ENCODE peak calls at places on chromosomes 16 and 17, in seven cellular contexts. L, C, N, U, Y, T and Z are unnamed samples.

GRCh38 chr16:14487579-14487978 is 142.5 kb downstream of the PARN start:
- DNase-seq in L (no peak), C (no peak), N (no peak), T (no peak), U (no peak), Y (no peak), Z (no peak)

GRCh38 chr16:88527186-88527936 is 42.8 kb upstream of the ZC3H18 start:
- DNase-seq in C (peak), L (peak), N (no peak), U (no peak), Y (peak), T (peak), Z (no peak)

GRCh38 chr17:48671697-48672171 is 45.6 kb upstream of the HOXB9 start:
- DNase-seq in Y (peak), L (peak), C (peak), T (peak), N (peak), U (peak), Z (peak)

GRCh38 chr17:78899361-78900260 is 3.4 kb downstream of the CEP295NL start:
- DNase-seq in Y (no peak), T (no peak), U (no peak), L (no peak), C (peak), N (peak), Z (no peak)

GRCh38 chr16:22423716-22424115 is 49.3 kb upstream of the CDR2 start:
- DNase-seq in C (no peak), L (no peak), N (no peak), T (no peak), Y (no peak), U (no peak), Z (no peak)

GRCh38 chr17:8210761-8211458 is 535 bp upstream of the AURKB start:
- DNase-seq in C (no peak), L (no peak), U (no peak), N (no peak), T (no peak), Y (no peak), Z (no peak)

GRCh38 chr16:83040174-83040573 is 413.4 kb downstream of the CDH13 start:
- DNase-seq in N (no peak), T (no peak), C (no peak), U (no peak), L (no peak), Y (no peak), Z (no peak)

GRCh38 chr16:86337138-86337537 is 173.2 kb upstream of the FOXF1 start:
- DNase-seq in Y (no peak), U (no peak), N (no peak), C (no peak), T (no peak), L (no peak), Z (no peak)

GRCh38 chr16:71185366-71185765 is 45.2 kb downstream of the HYDIN start:
- DNase-seq in C (no peak), T (no peak), N (no peak), L (no peak), Y (no peak), U (no peak), Z (no peak)

GRCh38 chr17:32814837-32815236 is 62.1 kb downstream of the MYO1D start:
- DNase-seq in L (no peak), T (no peak), U (no peak), C (no peak), Y (no peak), N (no peak), Z (no peak)

GRCh38 chr17:7242717-7243576 is 698 bp upstream of the GABARAP start:
- DNase-seq in N (peak), T (peak), U (peak), Y (peak), L (peak), C (peak), Z (peak)

GRCh38 chr17:31313982-31314787 is at the start of gene EVI2B:
- DNase-seq in C (no peak), U (no peak), Y (no peak), N (no peak), T (no peak), L (peak), Z (no peak)

GRCh38 chr17:19713462-19713861 is 2.9 kb downstream of the SLC47A2 start:
- DNase-seq in C (no peak), U (no peak), T (no peak), L (no peak), N (peak), Y (peak), Z (no peak)

GRCh38 chr17:77735051-77735340 is 223.5 kb upstream of the TNRC6C start:
- DNase-seq in N (peak), Y (peak), L (no peak), T (peak), U (no peak), C (no peak), Z (no peak)

GRCh38 chr17:10380631-10381408 is 8.0 kb upstream of the MYH13 start:
- DNase-seq in U (no peak), L (no peak), C (no peak), T (no peak), Y (no peak), N (no peak), Z (no peak)

GRCh38 chr16:1772362-1772907 is at the start of gene EME2:
- DNase-seq in Y (no peak), N (no peak), C (no peak), T (no peak), L (peak), U (no peak), Z (no peak)

DNA sequence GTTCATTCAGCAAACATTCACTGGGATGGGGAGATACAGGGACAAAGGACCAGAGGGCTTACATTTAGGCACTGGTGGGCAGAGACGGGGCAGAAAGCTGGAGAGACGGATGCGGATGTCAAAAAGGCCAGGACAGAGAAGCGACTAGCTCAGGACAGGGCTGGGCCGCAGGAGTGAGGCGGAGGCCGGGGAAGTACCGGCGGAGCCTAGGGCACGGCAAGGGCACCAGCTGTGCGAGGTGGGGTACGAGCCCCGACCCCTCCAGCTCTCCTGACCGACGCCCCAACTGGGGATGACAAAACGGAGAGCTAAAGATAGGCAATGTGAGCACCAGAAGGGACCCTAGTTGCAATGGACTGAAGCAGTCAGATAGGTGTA is 3.9 kb upstream of the SGCA start:
- DNase-seq in N (no peak), C (no peak), U (no peak), T (no peak), L (no peak), Y (no peak), Z (no peak)
- H3K4me3 ChIP-seq in N (no peak), C (no peak), U (peak), T (no peak), L (peak), Y (no peak), Z (peak)

GRCh38 chr17:82698065-82698973 is at the start of gene RAB40B:
- DNase-seq in T (peak), L (peak), C (peak), N (peak), U (peak), Y (peak), Z (peak)
- TF ChIP-seq POLR2A in T (peak), L (no peak), C (no peak), N (peak), U (no peak), Y (no peak), Z (peak)

GRCh38 chr17:21167303-21167702 is 40.5 kb downstream of the DHRS7B start:
- DNase-seq in N (no peak), Y (no peak), T (no peak), C (no peak), L (no peak), U (no peak), Z (peak)
- H3K4me3 ChIP-seq in N (no peak), Y (no peak), T (no peak), C (no peak), L (no peak), U (no peak), Z (peak)

DNA sequence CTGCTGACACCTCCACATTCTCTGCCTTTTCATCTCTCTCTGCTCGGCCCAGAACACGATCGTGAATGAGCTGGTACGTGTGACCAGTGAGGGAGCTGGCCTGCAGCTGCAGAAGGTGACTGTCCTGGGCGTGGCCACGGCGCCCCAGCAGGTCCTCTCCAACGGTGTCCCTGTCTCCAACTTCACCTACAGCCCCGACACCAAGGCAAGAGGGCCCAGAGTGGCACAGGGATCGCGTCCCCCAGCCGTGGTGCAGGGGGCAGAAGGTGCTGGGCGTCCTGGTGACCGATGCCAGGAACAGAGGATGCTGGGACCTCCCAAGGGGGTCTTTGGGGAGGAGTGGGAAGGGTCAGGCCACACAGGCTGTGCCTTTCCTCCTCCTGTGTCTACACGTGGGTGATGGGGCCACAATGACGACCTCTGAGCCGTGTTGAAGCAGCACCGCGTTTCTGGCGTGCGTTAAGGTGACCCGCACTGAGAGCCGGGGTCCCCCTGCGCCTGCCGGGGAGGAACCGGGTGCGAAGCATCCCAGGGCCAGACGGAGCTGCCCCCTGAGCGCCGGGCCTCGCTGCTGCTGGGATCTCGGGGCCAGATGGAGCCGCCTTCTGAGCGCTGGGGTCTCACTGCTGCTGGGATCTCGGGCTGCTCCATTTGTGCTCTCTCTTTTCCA is 17.4 kb downstream of the GAA start:
- DNase-seq in C (no peak), T (no peak), Y (no peak), U (no peak), N (no peak), L (no peak), Z (no peak)
- TF ChIP-seq POLR2A in C (no peak), T (no peak), Y (no peak), U (no peak), N (no peak), L (no peak), Z (no peak)

GRCh38 chr16:11402745-11403533 is 57.7 kb downstream of the RMI2 start:
- DNase-seq in T (no peak), Y (no peak), N (no peak), L (no peak), C (no peak), U (no peak), Z (no peak)

GRCh38 chr16:11401161-11402050 is 56.1 kb downstream of the RMI2 start:
- DNase-seq in U (peak), Y (no peak), C (peak), N (no peak), L (no peak), T (no peak), Z (peak)

GRCh38 chr16:11403534-11403795 is 58.2 kb downstream of the RMI2 start:
- DNase-seq in T (no peak), N (no peak), L (no peak), U (no peak), C (no peak), Y (no peak), Z (no peak)

GRCh38 chr16:11403920-11404319 is 58.7 kb downstream of the RMI2 start:
- DNase-seq in Y (no peak), U (no peak), C (no peak), T (no peak), N (no peak), L (no peak), Z (no peak)

GRCh38 chr16:11402051-11402744 is 56.9 kb downstream of the RMI2 start:
- DNase-seq in U (no peak), L (no peak), N (no peak), C (no peak), T (no peak), Y (no peak), Z (peak)
- H3K4me3 ChIP-seq in U (no peak), L (no peak), N (no peak), C (no peak), T (no peak), Y (no peak), Z (no peak)

DNA sequence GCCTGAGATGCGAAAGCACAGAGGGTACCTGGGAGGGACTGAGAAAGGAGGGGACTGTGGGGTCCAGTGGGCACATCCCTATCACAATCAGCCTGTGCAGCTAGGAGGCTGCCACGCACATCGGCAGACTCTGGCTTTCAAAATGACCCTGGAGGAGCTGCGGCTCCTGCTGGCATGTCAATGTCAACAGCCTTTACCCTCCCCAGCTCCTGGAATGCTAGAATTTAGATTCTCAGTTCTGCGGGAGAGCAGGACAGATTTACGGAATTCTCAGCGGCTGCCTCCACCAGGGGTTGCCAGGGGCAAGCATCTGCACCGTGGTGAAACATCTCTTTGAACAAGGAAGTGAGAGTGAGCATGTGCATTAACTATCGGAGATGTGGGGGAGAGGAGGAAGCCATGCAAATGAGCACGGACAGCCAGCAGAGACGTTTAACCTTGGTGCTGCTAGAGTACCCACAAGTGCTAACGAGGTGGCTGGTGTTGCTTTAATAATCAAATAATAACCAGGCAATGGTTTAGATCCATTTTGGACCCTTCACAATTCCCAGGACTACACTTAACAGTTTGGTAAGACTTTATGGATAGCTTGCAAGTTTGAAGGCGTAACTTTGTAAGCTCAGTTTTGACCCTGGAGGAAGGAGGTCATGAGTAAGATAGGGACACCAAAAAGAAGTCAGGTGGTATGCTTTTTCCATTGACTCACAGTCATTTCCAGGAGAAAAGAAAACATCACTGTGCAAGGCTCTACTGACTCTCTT is 54.1 kb downstream of the XYLT1 start:
- DNase-seq in U (no peak), C (peak), N (no peak), T (no peak), L (no peak), Y (no peak), Z (no peak)
- TF ChIP-seq POLR2A in U (no peak), C (no peak), N (no peak), T (no peak), L (no peak), Y (no peak), Z (no peak)